ENCODE peak calls at places on chromosomes 16 and 17, in seven cellular contexts. One of them, this sample, is unnamed.

GRCh38 chr16:71930013-71930563 is 34.8 kb downstream of the IST1 start:
- DNase-seq in SK-N-SH: no peak
- DNase-seq in GM12892: no peak
- DNase-seq in GM12878: no peak
- DNase-seq in HepG2: no peak
- DNase-seq in K562: no peak
- DNase-seq in H1: no peak
- DNase-seq in this sample: no peak

GRCh38 chr17:1413281-1413791 is 13.3 kb upstream of the YWHAE start:
- DNase-seq in K562: peak; percentile 63
- DNase-seq in GM12892: no peak
- DNase-seq in SK-N-SH: peak; percentile 54
- DNase-seq in GM12878: no peak
- DNase-seq in HepG2: peak; percentile 77
- DNase-seq in H1: no peak
- DNase-seq in this sample: no peak

GRCh38 chr17:77882040-77882439 is 76.5 kb upstream of the TNRC6C start:
- DNase-seq in GM12892: no peak
- DNase-seq in HepG2: no peak
- DNase-seq in SK-N-SH: no peak
- DNase-seq in GM12878: no peak
- DNase-seq in H1: no peak
- DNase-seq in K562: no peak
- DNase-seq in this sample: no peak

GRCh38 chr17:18226284-18226945 is 980 bp downstream of the LLGL1 start:
- DNase-seq in GM12878: no peak
- DNase-seq in K562: no peak
- DNase-seq in GM12892: no peak
- DNase-seq in HepG2: no peak
- DNase-seq in H1: no peak
- DNase-seq in SK-N-SH: peak; percentile 45
- DNase-seq in this sample: no peak

GRCh38 chr16:50093607-50094570 is 28.1 kb downstream of the HEATR3 start:
- DNase-seq in GM12892: no peak
- DNase-seq in SK-N-SH: no peak
- DNase-seq in K562: no peak
- DNase-seq in GM12878: no peak
- DNase-seq in H1: no peak
- DNase-seq in HepG2: no peak
- DNase-seq in this sample: no peak

GRCh38 chr17:74521701-74522201 is 9.5 kb downstream of the CD300LB start:
- DNase-seq in GM12878: no peak
- DNase-seq in HepG2: no peak
- DNase-seq in K562: no peak
- DNase-seq in GM12892: no peak
- DNase-seq in H1: no peak
- DNase-seq in SK-N-SH: no peak
- DNase-seq in this sample: no peak

GRCh38 chr17:39979865-39980401 is 674 bp upstream of the PSMD3 start:
- DNase-seq in SK-N-SH: peak; percentile 67
- DNase-seq in H1: no peak
- DNase-seq in GM12878: no peak
- DNase-seq in HepG2: peak; percentile 48
- DNase-seq in K562: peak; percentile 74
- DNase-seq in GM12892: no peak
- DNase-seq in this sample: no peak

GRCh38 chr17:18261146-18261515 is 669 bp downstream of the MIEF2 start:
- DNase-seq in GM12878: no peak
- DNase-seq in SK-N-SH: peak; percentile 60
- DNase-seq in H1: no peak
- DNase-seq in K562: peak; percentile 42
- DNase-seq in GM12892: peak; percentile 65
- DNase-seq in HepG2: peak; percentile 24
- DNase-seq in this sample: no peak

GRCh38 chr16:1560153-1560552 is 26.7 kb downstream of the TMEM204 start:
- DNase-seq in GM12892: no peak
- DNase-seq in HepG2: no peak
- DNase-seq in H1: no peak
- DNase-seq in SK-N-SH: no peak
- DNase-seq in GM12878: no peak
- DNase-seq in K562: no peak
- DNase-seq in this sample: no peak

GRCh38 chr17:54898576-54898975 is 2.1 kb upstream of the TOM1L1 start:
- DNase-seq in K562: no peak
- DNase-seq in HepG2: no peak
- DNase-seq in H1: no peak
- DNase-seq in GM12892: no peak
- DNase-seq in GM12878: no peak
- DNase-seq in SK-N-SH: no peak
- DNase-seq in this sample: no peak

GRCh38 chr16:78094166-78094565 is 5.3 kb upstream of the WWOX start:
- DNase-seq in K562: no peak
- DNase-seq in H1: no peak
- DNase-seq in SK-N-SH: no peak
- DNase-seq in HepG2: no peak
- DNase-seq in GM12892: no peak
- DNase-seq in GM12878: no peak
- DNase-seq in this sample: no peak

GRCh38 chr16:71628810-71629209 is 2.8 kb downstream of the MARVELD3 start:
- DNase-seq in H1: no peak
- DNase-seq in K562: no peak
- DNase-seq in SK-N-SH: no peak
- DNase-seq in HepG2: no peak
- DNase-seq in GM12878: no peak
- DNase-seq in GM12892: no peak
- DNase-seq in this sample: no peak

GRCh38 chr16:59487067-59487466 is 753.0 kb upstream of the GOT2 start:
- DNase-seq in GM12878: no peak
- DNase-seq in HepG2: no peak
- DNase-seq in K562: no peak
- DNase-seq in SK-N-SH: no peak
- DNase-seq in H1: no peak
- DNase-seq in GM12892: no peak
- DNase-seq in this sample: no peak

DNA sequence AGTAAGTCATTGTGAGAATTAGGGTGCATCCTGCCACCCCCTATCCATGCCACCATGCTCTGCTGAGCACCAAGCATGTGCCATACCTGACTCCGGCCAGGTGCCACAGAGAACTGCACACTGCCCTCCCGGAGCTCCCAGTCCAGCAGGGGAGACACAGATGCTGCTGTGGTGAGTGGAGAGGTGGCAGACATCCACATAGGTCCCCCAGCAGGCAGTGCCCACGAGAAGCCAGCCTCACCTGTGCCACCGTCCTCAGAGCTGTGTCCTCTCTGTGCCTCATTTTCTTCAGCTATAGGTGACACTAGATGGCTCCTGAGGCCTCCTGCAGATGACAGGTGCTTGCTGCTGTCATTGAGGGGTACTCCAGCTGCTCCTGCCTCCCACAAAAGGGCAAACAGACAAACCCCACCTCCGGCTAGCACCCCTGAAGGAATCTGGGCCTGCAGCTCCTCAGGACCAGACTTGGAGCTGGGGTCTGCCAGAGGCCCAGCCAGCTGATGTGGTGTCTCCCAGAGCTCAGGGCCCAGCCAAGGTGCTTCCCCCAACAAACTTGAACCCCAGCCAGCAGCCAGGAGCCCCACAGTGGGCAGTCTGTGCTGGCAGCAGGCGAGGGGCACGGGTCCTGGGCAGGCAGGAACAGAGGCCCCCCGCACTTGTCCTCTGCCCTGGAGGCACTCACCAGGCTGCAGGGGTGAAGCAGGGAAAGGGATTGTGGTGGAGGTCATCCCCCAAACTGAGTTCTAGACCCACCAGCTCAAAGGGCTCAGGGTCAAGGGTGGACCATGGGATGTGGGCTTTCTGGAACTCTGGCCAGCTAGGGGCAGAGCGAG is 17.1 kb downstream of the FOXJ1 start:
- DNase-seq in SK-N-SH: peak; percentile 24
- DNase-seq in H1: no peak
- DNase-seq in HepG2: no peak
- DNase-seq in GM12878: no peak
- DNase-seq in K562: peak; percentile 4
- DNase-seq in GM12892: peak; percentile 17
- DNase-seq in this sample: no peak
- TF ChIP-seq TAF1 in SK-N-SH: no peak
- TF ChIP-seq TAF1 in H1: no peak
- TF ChIP-seq TAF1 in HepG2: no peak
- TF ChIP-seq TAF1 in GM12878: no peak
- TF ChIP-seq TAF1 in K562: no peak
- TF ChIP-seq TAF1 in GM12892: no peak
- TF ChIP-seq TAF1 in this sample: no peak

DNA sequence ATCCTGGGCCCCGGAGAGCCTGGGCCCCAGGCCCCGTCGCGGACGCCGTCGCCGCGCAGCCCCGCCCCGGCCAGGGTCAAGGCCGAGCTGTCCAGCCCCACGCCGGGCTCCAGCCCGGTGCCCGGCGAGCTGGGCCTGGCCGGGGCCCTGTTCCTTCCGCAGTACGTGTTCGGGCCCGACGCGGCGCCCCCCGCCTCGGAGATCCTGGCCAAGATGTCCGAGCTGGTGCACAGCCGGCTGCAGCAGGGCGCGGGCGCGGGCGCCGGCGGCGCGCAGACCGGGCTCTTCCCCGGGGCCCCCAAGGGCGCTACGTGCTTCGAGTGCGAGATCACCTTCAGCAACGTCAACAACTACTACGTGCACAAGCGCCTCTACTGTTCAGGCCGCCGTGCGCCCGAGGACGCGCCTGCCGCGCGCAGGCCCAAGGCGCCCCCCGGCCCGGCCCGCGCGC is 36.8 kb upstream of the ZC3H18 start:
- DNase-seq in GM12878: no peak
- DNase-seq in HepG2: no peak
- DNase-seq in GM12892: no peak
- DNase-seq in K562: no peak
- DNase-seq in SK-N-SH: no peak
- DNase-seq in H1: no peak
- DNase-seq in this sample: no peak
- TF ChIP-seq TAF1 in GM12878: no peak
- TF ChIP-seq TAF1 in HepG2: no peak
- TF ChIP-seq TAF1 in GM12892: no peak
- TF ChIP-seq TAF1 in K562: no peak
- TF ChIP-seq TAF1 in SK-N-SH: no peak
- TF ChIP-seq TAF1 in H1: peak; percentile 14
- TF ChIP-seq TAF1 in this sample: no peak

GRCh38 chr16:28573738-28574718 is 20.3 kb downstream of the SGF29 start:
- DNase-seq in H1: no peak
- DNase-seq in HepG2: no peak
- DNase-seq in K562: no peak
- DNase-seq in GM12892: no peak
- DNase-seq in GM12878: no peak
- DNase-seq in SK-N-SH: no peak
- DNase-seq in this sample: no peak

GRCh38 chr16:28567292-28567691 is 13.6 kb downstream of the SGF29 start:
- DNase-seq in SK-N-SH: no peak
- DNase-seq in GM12878: no peak
- DNase-seq in H1: no peak
- DNase-seq in GM12892: no peak
- DNase-seq in K562: no peak
- DNase-seq in HepG2: no peak
- DNase-seq in this sample: no peak

GRCh38 chr16:28572659-28573510 is 19.2 kb downstream of the SGF29 start:
- DNase-seq in H1: no peak
- DNase-seq in K562: no peak
- DNase-seq in GM12878: no peak
- DNase-seq in SK-N-SH: no peak
- DNase-seq in GM12892: no peak
- DNase-seq in HepG2: no peak
- DNase-seq in this sample: no peak

GRCh38 chr16:28569968-28570752 is 16.4 kb downstream of the SGF29 start:
- DNase-seq in K562: no peak
- DNase-seq in GM12878: no peak
- DNase-seq in H1: no peak
- DNase-seq in HepG2: no peak
- DNase-seq in GM12892: no peak
- DNase-seq in SK-N-SH: no peak
- DNase-seq in this sample: no peak

GRCh38 chr16:28569011-28569410 is 15.3 kb downstream of the SGF29 start:
- DNase-seq in K562: no peak
- DNase-seq in HepG2: no peak
- DNase-seq in GM12892: no peak
- DNase-seq in SK-N-SH: no peak
- DNase-seq in GM12878: no peak
- DNase-seq in H1: no peak
- DNase-seq in this sample: no peak
- TF ChIP-seq TAF1 in K562: no peak
- TF ChIP-seq TAF1 in HepG2: no peak
- TF ChIP-seq TAF1 in GM12892: no peak
- TF ChIP-seq TAF1 in SK-N-SH: no peak
- TF ChIP-seq TAF1 in GM12878: no peak
- TF ChIP-seq TAF1 in H1: no peak
- TF ChIP-seq TAF1 in this sample: no peak

DNA sequence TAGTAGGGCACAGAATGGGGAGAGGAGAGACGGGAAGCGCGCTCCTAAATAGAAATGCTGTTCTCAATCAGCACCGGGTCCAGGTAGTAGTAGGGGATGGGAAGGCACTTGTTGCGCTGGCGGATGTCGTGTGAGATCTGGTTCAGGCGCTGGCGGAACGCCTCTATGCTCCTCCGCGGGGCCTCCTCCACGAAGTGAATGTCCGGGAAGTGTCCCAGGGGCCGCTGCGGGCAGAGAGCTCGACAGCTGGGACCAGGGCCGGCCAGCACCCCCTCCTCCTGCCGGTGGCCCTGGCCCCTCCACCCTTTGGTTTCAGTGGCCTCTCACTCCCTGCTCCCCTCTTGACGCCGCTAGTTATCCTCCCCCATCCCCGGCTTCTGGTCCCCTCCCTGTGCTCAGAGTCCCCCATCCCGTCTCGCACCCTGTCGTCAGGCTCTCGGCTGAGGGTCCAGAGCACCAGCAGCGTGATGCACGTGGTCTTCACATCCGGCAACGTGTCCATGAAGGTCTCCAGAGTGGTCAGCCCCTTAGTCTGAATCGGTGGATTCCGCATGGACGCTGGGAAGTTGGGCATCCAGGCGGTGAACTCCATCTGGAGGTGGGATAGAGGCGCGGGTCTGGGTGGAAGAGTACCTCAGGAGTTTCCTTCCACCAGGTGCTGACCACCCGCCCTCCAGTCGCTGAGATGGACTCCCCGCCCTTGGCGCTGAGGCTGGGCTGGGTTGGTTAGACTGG is 14.6 kb downstream of the ALOX12B start:
- DNase-seq in HepG2: no peak
- DNase-seq in H1: no peak
- DNase-seq in GM12892: no peak
- DNase-seq in SK-N-SH: peak; percentile 54
- DNase-seq in K562: no peak
- DNase-seq in GM12878: no peak
- DNase-seq in this sample: no peak
- TF ChIP-seq TAF1 in HepG2: no peak
- TF ChIP-seq TAF1 in H1: no peak
- TF ChIP-seq TAF1 in GM12892: no peak
- TF ChIP-seq TAF1 in SK-N-SH: no peak
- TF ChIP-seq TAF1 in K562: no peak
- TF ChIP-seq TAF1 in GM12878: no peak
- TF ChIP-seq TAF1 in this sample: no peak

This sample was measured in GM12891.